ENCODE peak calls at places on chromosomes 3 and 15, in four cellular contexts. F, Y, K and P are unnamed samples.

GRCh38 chr3:112519424-112520001 is 20.2 kb upstream of the BTLA start:
- DNase-seq in F (no peak), Y (no peak), K (no peak), P (no peak)

GRCh38 chr3:127762787-127763105 is 59.6 kb downstream of the MGLL start:
- DNase-seq in F (no peak), Y (no peak), K (no peak), P (no peak)

GRCh38 chr3:11956781-11957180 is 47.4 kb upstream of the SYN2 start:
- DNase-seq in F (no peak), Y (no peak), K (no peak), P (no peak)

GRCh38 chr15:51403072-51403878 is 61.8 kb downstream of the GLDN start:
- DNase-seq in F (no peak), Y (no peak), K (no peak), P (no peak)

GRCh38 chr3:185696039-185696438 is 109.9 kb downstream of the SENP2 start:
- DNase-seq in F (no peak), Y (no peak), K (no peak), P (no peak)

GRCh38 chr3:15512173-15512572 is 9.3 kb downstream of the COLQ start:
- DNase-seq in F (peak), Y (no peak), K (no peak), P (peak)

GRCh38 chr3:59052803-59053411 is 3.1 kb upstream of the CFAP20DC start:
- DNase-seq in F (no peak), Y (no peak), K (no peak), P (no peak)

GRCh38 chr3:134056464-134056891 is 26.8 kb upstream of the SLCO2A1 start:
- DNase-seq in F (no peak), Y (no peak), K (no peak), P (no peak)

GRCh38 chr3:124313621-124314020 is 321.7 kb upstream of the ROPN1 start:
- DNase-seq in F (no peak), Y (no peak), K (no peak), P (no peak)

GRCh38 chr3:143847787-143848631 is at the start of gene SLC9A9:
- DNase-seq in F (peak), Y (peak), K (peak), P (peak)

GRCh38 chr3:180600473-180600872 is 1.5 kb upstream of the TTC14 start:
- DNase-seq in F (no peak), Y (peak), K (no peak), P (no peak)

GRCh38 chr15:79916424-79916823 is 19.6 kb upstream of the MTHFS start:
- DNase-seq in F (no peak), Y (no peak), K (no peak), P (no peak)

GRCh38 chr3:118080886-118081285 is 953.8 kb downstream of the IGSF11 start:
- DNase-seq in F (no peak), Y (no peak), K (no peak), P (no peak)

GRCh38 chr3:124467980-124468902 is 262.0 kb upstream of the UMPS start:
- DNase-seq in F (peak), Y (peak), K (peak), P (peak)

GRCh38 chr3:154229217-154229590 is 95.1 kb downstream of the DHX36 start:
- DNase-seq in F (no peak), Y (no peak), K (no peak), P (no peak)

GRCh38 chr3:177589921-177590336 is 392.6 kb upstream of the TBL1XR1 start:
- DNase-seq in F (peak), Y (no peak), K (no peak), P (no peak)

GRCh38 chr3:35743218-35743617 is 103.9 kb downstream of the ARPP21 start:
- DNase-seq in F (no peak), Y (no peak), K (no peak), P (no peak)

GRCh38 chr3:172315401-172316091 is 132.7 kb downstream of the GHSR start:
- DNase-seq in F (no peak), Y (no peak), K (no peak), P (peak)

GRCh38 chr15:95875141-95875643 is 455.3 kb upstream of the NR2F2 start:
- DNase-seq in F (peak), Y (no peak), K (no peak), P (no peak)

GRCh38 chr15:94259863-94260262 is 28.5 kb downstream of the MCTP2 start:
- DNase-seq in F (no peak), Y (no peak), K (no peak), P (no peak)

GRCh38 chr3:193665370-193665989 is 72.5 kb downstream of the OPA1 start:
- DNase-seq in F (peak), Y (no peak), K (no peak), P (no peak)

GRCh38 chr15:45179221-45179985 is 8.4 kb downstream of the SHF start:
- DNase-seq in F (peak), Y (peak), K (peak), P (peak)

GRCh38 chr3:110743202-110743601 is 328.4 kb upstream of the NECTIN3 start:
- DNase-seq in F (peak), Y (no peak), K (no peak), P (no peak)

GRCh38 chr3:29144807-29145206 is 136.1 kb upstream of the RBMS3 start:
- DNase-seq in F (no peak), Y (no peak), K (no peak), P (no peak)

GRCh38 chr3:69791111-69791510 is 51.8 kb downstream of the MITF start:
- DNase-seq in F (no peak), Y (no peak), K (no peak), P (peak)

GRCh38 chr3:196979545-196979944 is 10.9 kb upstream of the PIGZ start:
- DNase-seq in F (no peak), Y (no peak), K (no peak), P (no peak)

GRCh38 chr15:84899750-84900149 is 15.3 kb downstream of the SLC28A1 start:
- DNase-seq in F (no peak), Y (no peak), K (no peak), P (no peak)

GRCh38 chr15:74496648-74497047 is 35.7 kb upstream of the UBL7 start:
- DNase-seq in F (no peak), Y (no peak), K (no peak), P (no peak)

GRCh38 chr3:37457392-37458065 is 283.1 kb upstream of the LRRFIP2 start:
- DNase-seq in F (no peak), Y (no peak), K (peak), P (no peak)

GRCh38 chr3:4734454-4734853 is 241.3 kb downstream of the ITPR1 start:
- DNase-seq in F (no peak), Y (no peak), K (no peak), P (no peak)

GRCh38 chr3:152236741-152237140 is 32.0 kb upstream of the MBNL1 start:
- DNase-seq in F (no peak), Y (no peak), K (no peak), P (no peak)

GRCh38 chr3:169548194-169548593 is 115.3 kb downstream of the MECOM start:
- DNase-seq in F (no peak), Y (no peak), K (no peak), P (no peak)

GRCh38 chr15:22956257-22956979 is 23.8 kb downstream of the CYFIP1 start:
- DNase-seq in F (no peak), Y (no peak), K (no peak), P (no peak)

GRCh38 chr15:45701108-45701507 is 66.3 kb downstream of the SQOR start:
- DNase-seq in F (no peak), Y (no peak), K (no peak), P (no peak)